ENCODE peak calls at places on chromosomes 3 and 15, in five cellular contexts. R, Z, H, E and S are unnamed samples.
A peak's percentile ranks its signal among the peaks of the same experiment; 100 is the strongest.

GRCh38 chr15:73900129-73900712 is 26.0 kb upstream of the LOXL1 start:
- DNase-seq in R (peak; percentile 92), E (no peak), Z (no peak), H (no peak), S (no peak)

GRCh38 chr3:10771486-10772225 is 44.4 kb upstream of the SLC6A11 start:
- DNase-seq in Z (no peak), E (no peak), H (no peak), R (no peak), S (no peak)

GRCh38 chr3:150376001-150376848 is 31.9 kb upstream of the TSC22D2 start:
- DNase-seq in R (peak; percentile 78), H (no peak), Z (no peak), E (no peak), S (no peak)

GRCh38 chr3:25396251-25396650 is 31.8 kb upstream of the RARB start:
- DNase-seq in R (no peak), E (no peak), H (no peak), Z (no peak), S (no peak)

GRCh38 chr3:52277071-52277964 is 1.1 kb downstream of the WDR82 start:
- DNase-seq in R (peak; percentile 77), Z (peak; percentile 58), E (peak; percentile 64), H (peak; percentile 53), S (peak; percentile 58)

GRCh38 chr3:99429501-99429900 is 208.9 kb upstream of the COL8A1 start:
- DNase-seq in R (peak; percentile 9), H (no peak), Z (no peak), E (no peak), S (no peak)

GRCh38 chr3:87206070-87206469 is 21.0 kb upstream of the CHMP2B start:
- DNase-seq in E (no peak), Z (no peak), R (peak; percentile 83), H (no peak), S (peak; percentile 30)

GRCh38 chr15:58077427-58077826 is 11.9 kb upstream of the ALDH1A2 start:
- DNase-seq in Z (peak; percentile 37), E (peak; percentile 33), H (peak; percentile 51), R (no peak), S (no peak)

GRCh38 chr15:75646944-75647364 is 758 bp upstream of the SNX33 start:
- DNase-seq in H (peak; percentile 32), R (no peak), E (no peak), Z (peak; percentile 46), S (no peak)

GRCh38 chr15:60660290-60661051 is 181.5 kb upstream of the ICE2 start:
- DNase-seq in Z (no peak), R (peak; percentile 91), H (no peak), E (peak; percentile 64), S (no peak)

GRCh38 chr3:30505866-30506517 is 100.4 kb upstream of the TGFBR2 start:
- DNase-seq in Z (no peak), R (peak; percentile 45), H (no peak), E (no peak), S (no peak)

GRCh38 chr15:60134609-60135008 is 130.5 kb downstream of the FOXB1 start:
- DNase-seq in H (no peak), Z (no peak), R (peak; percentile 10), E (no peak), S (no peak)

GRCh38 chr3:54888873-54889272 is 39.0 kb downstream of the LRTM1 start:
- DNase-seq in Z (no peak), H (no peak), R (no peak), E (no peak), S (no peak)
- H3F3A ChIP-seq in Z (no peaks in the 10 kb centered on the region), H (no peaks in the 10 kb centered on the region), R (peaks cover 30% of the 10 kb centered on the region), E (no peaks in the 10 kb centered on the region), S (peaks cover 13% of the 10 kb centered on the region)

GRCh38 chr3:82308755-82309154 is 547.3 kb upstream of the GBE1 start:
- DNase-seq in R (no peak), E (no peak), Z (no peak), H (no peak), S (no peak)

GRCh38 chr3:82306189-82306588 is 544.7 kb upstream of the GBE1 start:
- DNase-seq in E (no peak), H (no peak), R (no peak), Z (no peak), S (no peak)

GRCh38 chr3:82311901-82312300 is 550.5 kb upstream of the GBE1 start:
- DNase-seq in H (no peak), Z (no peak), E (no peak), R (no peak), S (no peak)
- H3F3A ChIP-seq in H (no peaks in the 10 kb centered on the region), Z (no peaks in the 10 kb centered on the region), E (no peaks in the 10 kb centered on the region), R (no peaks in the 10 kb centered on the region), S (no peaks in the 10 kb centered on the region)

GRCh38 chr3:121786485-121786884 is 36.9 kb upstream of the GOLGB1 start:
- DNase-seq in E (no peak), R (peak; percentile 65), H (no peak), Z (no peak), S (no peak)
- H3F3A ChIP-seq in E (no peaks in the 10 kb centered on the region), R (no peaks in the 10 kb centered on the region), H (no peaks in the 10 kb centered on the region), Z (no peaks in the 10 kb centered on the region), S (no peaks in the 10 kb centered on the region)

GRCh38 chr3:187941848-187942194 is 196.6 kb upstream of the BCL6 start:
- DNase-seq in E (no peak), H (no peak), R (no peak), Z (no peak), S (no peak)
- H3F3A ChIP-seq in E (no peaks in the 10 kb centered on the region), H (no peaks in the 10 kb centered on the region), R (peaks cover 4% of the 10 kb centered on the region), Z (no peaks in the 10 kb centered on the region), S (peaks cover 37% of the 10 kb centered on the region)

GRCh38 chr3:177332955-177333354 is 135.7 kb upstream of the TBL1XR1 start:
- DNase-seq in R (no peak), E (no peak), H (no peak), Z (no peak), S (no peak)
- H3F3A ChIP-seq in R (peaks cover 13% of the 10 kb centered on the region), E (no peaks in the 10 kb centered on the region), H (no peaks in the 10 kb centered on the region), Z (no peaks in the 10 kb centered on the region), S (peaks cover 8% of the 10 kb centered on the region)

DNA sequence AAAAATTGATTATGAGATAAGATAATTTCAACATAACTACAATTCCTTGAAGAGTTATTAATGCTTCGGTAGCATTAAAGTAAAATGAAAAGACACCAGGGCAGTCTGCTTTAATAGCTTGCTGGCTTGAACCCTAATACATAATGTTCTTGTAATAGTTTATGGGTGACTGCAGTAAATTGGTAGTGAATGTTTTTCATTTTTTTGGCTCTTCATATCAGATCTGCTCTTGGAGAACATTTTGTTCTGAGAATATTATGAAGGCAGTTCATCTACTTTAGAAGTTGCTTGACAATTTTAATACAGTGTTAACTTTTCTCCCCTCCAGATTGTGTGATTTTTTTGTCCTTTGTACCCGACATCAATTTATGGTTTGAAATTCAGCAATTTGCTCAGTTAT is 128.4 kb downstream of the ZBTB20 start:
- DNase-seq in E (no peak), H (no peak), Z (no peak), R (no peak), S (no peak)
- H3F3A ChIP-seq in E (no peaks in the 10 kb centered on the region), H (no peaks in the 10 kb centered on the region), Z (no peaks in the 10 kb centered on the region), R (no peaks in the 10 kb centered on the region), S (no peaks in the 10 kb centered on the region)

GRCh38 chr3:38968403-38968802 is 83.3 kb downstream of the SCN11A start:
- DNase-seq in H (no peak), R (no peak), Z (no peak), E (no peak), S (no peak)
- H3F3A ChIP-seq in H (no peaks in the 10 kb centered on the region), R (no peaks in the 10 kb centered on the region), Z (no peaks in the 10 kb centered on the region), E (no peaks in the 10 kb centered on the region), S (no peaks in the 10 kb centered on the region)

GRCh38 chr3:101865751-101866509 is 16.6 kb downstream of the NFKBIZ start:
- DNase-seq in E (no peak), R (no peak), Z (no peak), H (peak; percentile 70), S (peak; percentile 54)
- H3F3A ChIP-seq in E (no peaks in the 10 kb centered on the region), R (peaks cover 29% of the 10 kb centered on the region), Z (peaks cover 7% of the 10 kb centered on the region), H (peaks cover 3% of the 10 kb centered on the region), S (peaks cover 17% of the 10 kb centered on the region)

DNA sequence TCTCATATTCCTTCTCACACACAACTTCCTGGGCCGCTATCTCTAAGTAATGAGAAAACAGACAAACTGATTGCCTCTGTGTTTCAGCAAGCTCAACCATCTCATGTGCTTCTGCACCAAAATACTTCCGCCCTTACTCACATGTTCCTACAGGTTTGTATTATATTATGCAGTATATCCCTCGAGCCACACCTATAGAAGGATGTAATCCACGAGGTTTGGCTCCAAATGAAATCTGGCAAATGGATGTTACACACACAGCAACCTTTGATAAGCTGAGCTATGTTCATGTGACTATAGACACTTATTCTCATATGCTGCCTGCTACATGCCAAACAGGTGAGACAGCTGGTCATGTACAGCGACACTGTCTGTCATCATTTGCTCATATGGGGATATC is 22.6 kb downstream of the CCRL2 start:
- DNase-seq in R (no peak), H (no peak), Z (no peak), E (no peak), S (no peak)
- H3F3A ChIP-seq in R (no peaks in the 10 kb centered on the region), H (no peaks in the 10 kb centered on the region), Z (no peaks in the 10 kb centered on the region), E (no peaks in the 10 kb centered on the region), S (peaks cover 64% of the 10 kb centered on the region)